ENCODE peak calls at places on chromosomes 4 and X, in nine cellular contexts. A is activated naive CD4-positive, alpha-beta T cell; K is breast epithelium; R is H9; E is GM13977; I is NCI-H2029 treated with DMSO at 0.1 percent for 48 hours; B is left kidney; F is stimulated activated CD4-positive, alpha-beta T cell treated with anti-CD3 and anti-CD28 coated beads, Interleukin-4, amount 100 ng/mL, for 4 hours; J is cardiac fibroblast. L is an unnamed sample.

GRCh38 chrX:73977542-73978169 is 326.3 kb upstream of the ZCCHC13 start:
- DNase-seq in A (no peak), K (no peak), R (peak), E (peak), I (no peak), B (no peak), F (no peak), J (peak), L (peak)

GRCh38 chrX:49844622-49845021 is 15.5 kb downstream of the PAGE4 start:
- DNase-seq in A (no peak), K (no peak), R (no peak), E (no peak), I (peak), B (peak), F (no peak), J (no peak), L (no peak)

GRCh38 chr4:38069271-38069760 is 109.1 kb downstream of the PTTG2 start:
- DNase-seq in A (no peak), K (no peak), R (peak), E (peak), I (no peak), B (peak), F (no peak), J (peak), L (peak)

GRCh38 chrX:24375732-24376131 is 15.3 kb downstream of the SUPT20HL1 start:
- DNase-seq in A (no peak), K (no peak), R (no peak), E (no peak), I (no peak), B (no peak), F (no peak), J (no peak), L (no peak)

GRCh38 chr4:41146716-41147506 is 67.4 kb downstream of the APBB2 start:
- DNase-seq in A (no peak), K (no peak), R (peak), E (no peak), I (no peak), B (peak), F (no peak), J (peak), L (no peak)

GRCh38 chrX:87571965-87572364 is 54.4 kb downstream of the KLHL4 start:
- DNase-seq in A (no peak), K (no peak), R (no peak), E (no peak), I (no peak), B (no peak), F (no peak), J (peak), L (no peak)

GRCh38 chr4:42673084-42673429 is 16.2 kb upstream of the ATP8A1 start:
- DNase-seq in A (no peak), K (no peak), R (no peak), E (no peak), I (peak), B (peak), F (no peak), J (peak), L (no peak)

GRCh38 chr4:74308215-74308614 is at the start of gene EPGN:
- DNase-seq in A (no peak), K (no peak), R (no peak), E (no peak), I (no peak), B (peak), F (no peak), J (peak), L (no peak)

GRCh38 chr4:77443941-77444340 is 161.7 kb upstream of the CXCL13 start:
- DNase-seq in A (no peak), K (no peak), R (no peak), E (no peak), I (no peak), B (no peak), F (no peak), J (peak), L (no peak)

GRCh38 chr4:95547708-95548471 is 883 bp downstream of the UNC5C start:
- DNase-seq in A (no peak), K (no peak), R (peak), E (no peak), I (no peak), B (peak), F (no peak), J (peak), L (no peak)

GRCh38 chr4:150938417-150938816 is 76.7 kb downstream of the LRBA start:
- DNase-seq in A (no peak), K (no peak), R (peak), E (no peak), I (no peak), B (peak), F (no peak), J (no peak), L (no peak)

GRCh38 chrX:7145454-7145853 is 2.1 kb upstream of the STS start:
- DNase-seq in A (no peak), K (no peak), R (no peak), E (no peak), I (peak), B (no peak), F (no peak), J (no peak), L (no peak)

GRCh38 chrX:15056044-15056443 is 182.8 kb downstream of the MOSPD2 start:
- DNase-seq in A (no peak), K (no peak), R (no peak), E (no peak), I (no peak), B (no peak), F (no peak), J (no peak), L (no peak)